ENCODE peak calls at places on chromosomes 6 and 20, in five cellular contexts. W, G, V, D and B are unnamed samples.

GRCh38 chr6:131295081-131295480 is 159.8 kb downstream of the AKAP7 start:
- DNase-seq in G (no peak), W (no peak), D (peak; percentile 91), V (no peak), B (no peak)

GRCh38 chr6:164069352-164070022 is 655.0 kb downstream of the QKI start:
- DNase-seq in G (no peak), W (no peak), D (no peak), V (no peak), B (no peak)

GRCh38 chr6:106014930-106015329 is 71.2 kb upstream of the PRDM1 start:
- DNase-seq in D (no peak), W (no peak), G (no peak), V (no peak), B (no peak)

GRCh38 chr20:43938017-43938655 is 23.5 kb downstream of the TOX2 start:
- DNase-seq in D (no peak), V (no peak), W (no peak), G (no peak), B (no peak)

GRCh38 chr6:35048631-35049083 is 92.5 kb downstream of the TCP11 start:
- DNase-seq in D (no peak), G (no peak), V (no peak), W (no peak), B (no peak)

GRCh38 chr6:133428299-133428698 is 187.1 kb downstream of the EYA4 start:
- DNase-seq in W (no peak), D (no peak), V (no peak), G (no peak), B (no peak)

GRCh38 chr6:20211037-20211940 is 980 bp downstream of the MBOAT1 start:
- DNase-seq in D (no peak), W (no peak), V (peak; percentile 63), G (no peak), B (no peak)

GRCh38 chr6:113451030-113451429 is 406.1 kb upstream of the MARCKS start:
- DNase-seq in W (no peak), G (no peak), D (no peak), V (no peak), B (no peak)

GRCh38 chr20:25541676-25542075 is 43.7 kb downstream of the NINL start:
- DNase-seq in V (no peak), G (no peak), D (no peak), W (no peak), B (no peak)

GRCh38 chr6:116419069-116419468 is 42.1 kb upstream of the CALHM6 start:
- DNase-seq in G (no peak), W (no peak), D (no peak), V (no peak), B (no peak)

GRCh38 chr6:53664623-53665022 is 933 bp downstream of the KLHL31 start:
- DNase-seq in V (no peak), W (no peak), D (no peak), G (no peak), B (no peak)

GRCh38 chr6:25154034-25154596 is 125.1 kb upstream of the CARMIL1 start:
- DNase-seq in G (no peak), W (no peak), V (no peak), D (no peak), B (no peak)

GRCh38 chr6:131909408-131910218 is 41.6 kb downstream of the CCN2 start:
- DNase-seq in V (peak; percentile 77), G (peak; percentile 57), W (peak; percentile 79), D (no peak), B (no peak)

GRCh38 chr6:110661426-110661825 is 153.8 kb downstream of the CDK19 start:
- DNase-seq in V (no peak), D (no peak), W (no peak), G (no peak), B (no peak)

GRCh38 chr20:62642666-62643520 is 590 bp downstream of the SLCO4A1 start:
- DNase-seq in G (no peak), W (no peak), V (peak; percentile 66), D (no peak), B (no peak)

GRCh38 chr6:107603029-107603428 is 113.1 kb downstream of the SOBP start:
- DNase-seq in D (no peak), W (no peak), G (no peak), V (no peak), B (no peak)

GRCh38 chr6:7649037-7649810 is 59.2 kb downstream of the SNRNP48 start:
- DNase-seq in V (no peak), W (no peak), D (no peak), G (no peak), B (peak; percentile 3)

GRCh38 chr20:36219671-36220220 is 16.5 kb upstream of the AAR2 start:
- DNase-seq in G (no peak), W (no peak), D (no peak), V (no peak), B (no peak)

GRCh38 chr20:45010399-45010828 is 44.1 kb downstream of the STK4 start:
- DNase-seq in V (no peak), G (no peak), D (no peak), W (no peak), B (no peak)

GRCh38 chr6:106553440-106553839 is 75.9 kb downstream of the RTN4IP1 start:
- DNase-seq in D (no peak), W (no peak), V (no peak), G (no peak), B (no peak)

GRCh38 chr6:164531745-164532144 is 777.7 kb downstream of the C6orf118 start:
- DNase-seq in D (no peak), W (no peak), G (no peak), V (no peak), B (no peak)

GRCh38 chr6:13285705-13286104 is 42.6 kb downstream of the TBC1D7 start:
- DNase-seq in W (no peak), V (no peak), D (no peak), G (no peak), B (no peak)

GRCh38 chr6:163355471-163355991 is 59.0 kb upstream of the QKI start:
- DNase-seq in G (no peak), W (peak; percentile 15), D (no peak), V (no peak), B (no peak)

GRCh38 chr20:53422039-53422438 is 171.6 kb downstream of the ZNF217 start:
- DNase-seq in D (no peak), V (peak; percentile 27), G (no peak), W (no peak), B (no peak)
- TF ChIP-seq SRF in D (no peak), V (no peak), G (no peak), W (no peak), B (no peak)

GRCh38 chr20:47319517-47320252 is 36.8 kb downstream of the ZMYND8 start:
- DNase-seq in D (peak; percentile 93), W (no peak), G (peak; percentile 78), V (peak; percentile 44), B (no peak)
- H2AFZ ChIP-seq in D (no peak overlapping the region), W (no peak overlapping the region), G (no peak overlapping the region), V (no peak overlapping the region), B (no peak overlapping the region)

GRCh38 chr6:33313709-33314514 is at the start of gene TAPBP:
- DNase-seq in V (peak; percentile 71), W (peak; percentile 55), G (no peak), D (no peak), B (no peak)

GRCh38 chr6:33314515-33314942 is 651 bp upstream of the TAPBP start:
- DNase-seq in V (peak; percentile 92), G (no peak), W (peak; percentile 80), D (no peak), B (no peak)

GRCh38 chr6:33314943-33315752 is 1.3 kb upstream of the TAPBP start:
- DNase-seq in D (no peak), V (peak; percentile 88), G (no peak), W (no peak), B (no peak)

GRCh38 chr6:33312361-33313104 is 1.3 kb downstream of the TAPBP start:
- DNase-seq in D (no peak), W (peak; percentile 84), V (peak; percentile 91), G (peak; percentile 59), B (no peak)

DNA sequence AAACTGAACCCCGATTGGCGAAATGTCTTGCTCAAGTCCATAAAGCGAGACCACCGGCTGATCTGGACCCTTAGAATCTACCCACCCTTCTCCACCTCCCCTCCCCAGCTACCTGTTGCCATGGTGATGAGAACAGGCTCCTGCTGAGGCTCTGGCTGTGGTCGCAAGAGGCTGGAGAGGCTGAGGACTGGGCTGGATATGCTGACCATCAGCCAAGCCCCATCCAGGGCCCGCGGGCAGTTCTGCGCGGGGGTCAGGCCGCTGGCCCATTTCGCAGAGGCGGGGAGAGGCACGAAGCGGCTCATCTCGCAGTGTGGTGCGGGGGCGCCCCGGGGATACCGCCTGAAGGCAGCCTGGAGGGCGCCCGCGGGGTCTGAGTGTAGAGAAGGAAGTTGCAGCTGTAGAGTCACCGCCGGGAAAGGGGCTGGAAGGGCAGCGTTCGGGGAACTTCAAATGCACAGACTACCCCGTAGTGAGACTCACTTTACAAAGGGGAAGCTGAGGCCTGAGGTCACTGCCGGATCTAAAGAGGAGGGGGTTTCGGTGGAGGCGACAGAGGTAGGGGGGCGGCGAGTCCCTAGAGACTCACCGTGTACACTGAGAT is 671 bp downstream of the TAPBP start:
- DNase-seq in G (no peak), V (peak; percentile 63), W (no peak), D (no peak), B (no peak)
- TF ChIP-seq SRF in G (no peak), V (no peak), W (no peak), D (no peak), B (no peak)

DNA sequence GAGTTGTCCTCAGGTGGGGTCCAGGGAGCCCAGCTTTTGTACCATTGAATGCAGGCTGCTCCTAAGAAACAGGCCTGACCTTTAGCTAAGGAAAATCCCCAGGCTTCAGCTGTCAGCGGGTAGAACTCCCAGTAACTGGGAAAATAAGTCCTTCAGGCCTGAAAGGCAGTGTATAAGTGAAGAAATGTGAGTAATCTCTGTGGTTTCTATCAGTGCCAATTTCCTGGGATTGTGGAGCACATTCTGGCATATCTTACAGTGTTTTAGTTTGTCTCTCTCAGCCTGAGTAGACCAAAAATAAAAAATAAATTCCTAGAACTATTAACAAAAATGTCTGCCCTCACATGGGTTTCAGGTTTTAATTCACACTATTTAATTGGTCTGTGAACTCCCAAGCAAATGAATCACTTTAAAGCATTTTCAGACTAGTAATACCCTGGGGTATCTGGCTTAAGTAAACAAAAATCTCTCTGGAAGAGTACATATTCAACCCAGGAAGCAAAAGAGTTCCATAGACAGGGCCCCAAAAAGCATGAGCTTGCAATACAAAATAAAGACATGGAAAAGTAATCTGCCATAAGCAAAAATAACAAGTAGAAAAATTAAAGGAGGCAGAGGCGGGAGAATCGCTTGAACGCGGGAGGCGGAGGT is 566.2 kb upstream of the NOX3 start:
- DNase-seq in G (no peak), V (no peak), D (no peak), W (no peak), B (no peak)
- H2AFZ ChIP-seq in G (no peak overlapping the region), V (no peak overlapping the region), D (no peak overlapping the region), W (no peak overlapping the region), B (no peak overlapping the region)

GRCh38 chr6:118709859-118710350 is 58.5 kb upstream of the CEP85L start:
- DNase-seq in G (no peak), V (peak; percentile 92), W (no peak), D (no peak), B (peak; percentile 85)
- TF ChIP-seq SRF in G (no peak), V (no peak), W (no peak), D (no peak), B (no peak)